ENCODE peak calls at places on chromosomes 12 and 14, in five cellular contexts. K, O, Y, L and E are unnamed samples. For H3K4me1, the result is how much of the 10 kb centered on the place peaks cover.

GRCh38 chr14:105204206-105204930 is 23.3 kb upstream of the NUDT14 start:
- DNase-seq in K (no peak), O (peak), Y (no peak), L (peak), E (no peak)

GRCh38 chr12:96255077-96255476 is 60.9 kb downstream of the ELK3 start:
- DNase-seq in K (peak), O (peak), Y (peak), L (peak), E (no peak)

GRCh38 chr12:48786591-48787544 is 2.0 kb downstream of the ADCY6 start:
- DNase-seq in K (no peak), O (peak), Y (peak), L (no peak), E (no peak)

GRCh38 chr12:12925383-12925782 is 26.6 kb downstream of the GPRC5D start:
- DNase-seq in K (no peak), O (no peak), Y (peak), L (no peak), E (no peak)

GRCh38 chr14:34063470-34064164 is 112.7 kb upstream of the EGLN3 start:
- DNase-seq in K (no peak), O (no peak), Y (no peak), L (no peak), E (no peak)

GRCh38 chr12:10098762-10099161 is at the start of gene CLEC1A:
- DNase-seq in K (no peak), O (peak), Y (no peak), L (no peak), E (no peak)

GRCh38 chr14:65373671-65374039 is 38.9 kb upstream of the FUT8 start:
- DNase-seq in K (no peak), O (no peak), Y (no peak), L (no peak), E (no peak)

GRCh38 chr14:100011568-100012325 is 53.5 kb upstream of the EVL start:
- DNase-seq in K (no peak), O (no peak), Y (no peak), L (no peak), E (no peak)

DNA sequence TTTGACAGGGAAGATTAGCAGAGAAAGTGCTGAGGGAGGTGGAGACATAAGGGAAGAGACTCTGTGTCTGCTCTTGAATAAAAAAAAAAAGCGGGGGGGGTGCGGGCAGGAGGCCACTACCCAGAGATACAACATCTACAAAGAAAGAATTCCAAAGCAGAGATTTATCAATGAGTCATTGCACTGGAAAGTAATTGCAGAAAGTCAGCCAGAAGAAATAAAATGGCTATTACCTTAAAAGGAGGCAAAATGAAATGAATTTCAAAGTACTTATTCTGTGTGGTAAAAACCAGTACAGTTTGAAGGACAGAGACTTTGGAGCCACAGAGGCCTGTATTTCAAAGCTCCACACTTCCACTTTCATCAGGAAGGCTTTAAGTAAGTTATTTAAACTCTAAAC is 267.1 kb upstream of the PRKD1 start:
- DNase-seq in K (peak), O (no peak), Y (peak), L (no peak), E (no peak)
- H3K4me1 ChIP-seq in K (under half), O (under half), Y (under half), L (under half), E (under half)

DNA sequence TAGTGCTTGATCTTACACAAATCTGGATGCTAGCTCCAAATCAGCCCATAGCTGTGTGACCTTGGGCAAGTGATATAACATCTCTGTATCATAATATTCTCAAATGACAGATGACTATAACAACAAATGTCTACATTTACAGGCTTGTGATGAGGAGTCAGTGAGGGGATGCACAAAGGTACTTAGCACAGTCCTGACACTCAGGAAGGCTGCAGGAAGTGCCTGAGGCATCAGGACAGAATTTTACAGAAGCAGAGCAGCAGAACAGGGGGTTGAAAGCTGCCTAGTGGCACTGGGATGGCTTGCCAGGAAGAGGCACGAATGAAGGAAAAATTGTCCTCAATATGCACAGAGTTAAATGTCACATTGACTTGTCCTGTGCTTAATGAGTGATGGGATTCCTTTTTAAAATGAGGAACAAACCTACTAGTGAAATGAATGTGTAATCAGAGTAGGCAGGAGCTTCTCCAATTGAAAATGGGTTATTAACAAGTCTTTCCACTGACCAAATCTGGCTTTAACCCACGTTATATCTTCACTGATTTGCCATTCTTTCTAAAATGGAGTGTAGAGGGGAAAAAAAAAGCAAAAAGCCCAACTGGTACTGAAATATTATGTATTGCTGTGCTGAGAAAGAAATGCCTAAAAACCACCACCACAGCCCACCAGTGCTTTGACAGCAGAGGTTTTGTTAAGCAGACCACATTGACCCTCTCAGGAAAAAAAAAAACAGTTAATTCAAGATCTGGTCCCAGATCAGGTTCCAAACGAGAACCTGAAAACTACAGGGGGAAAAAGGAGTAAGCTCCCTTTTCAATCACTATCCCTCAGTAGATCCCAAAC is 11.6 kb downstream of the BTG1 start:
- DNase-seq in K (no peak), O (no peak), Y (no peak), L (no peak), E (no peak)
- H3K4me1 ChIP-seq in K (under half), O (under half), Y (half or more), L (half or more), E (half or more)

DNA sequence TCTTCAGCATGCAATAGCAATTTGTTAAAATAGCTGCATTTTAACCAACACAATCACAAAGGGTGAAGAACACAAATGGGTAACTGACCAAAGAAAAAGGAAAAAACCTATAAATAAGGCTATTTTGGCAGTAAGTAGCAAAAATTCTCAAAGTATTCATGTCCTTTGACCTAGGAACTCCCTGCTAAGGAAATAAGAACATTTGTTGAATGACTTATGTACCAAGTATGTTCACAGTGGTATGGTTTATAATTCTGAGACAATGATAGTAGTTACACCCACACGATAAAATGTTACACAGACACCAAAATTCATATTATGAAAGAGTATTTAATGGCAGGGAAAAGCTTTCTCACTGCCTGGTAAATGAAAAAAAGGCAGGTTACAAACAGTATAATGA is 16.9 kb downstream of the CCDC88C start:
- DNase-seq in K (peak), O (no peak), Y (peak), L (no peak), E (no peak)
- H3K4me1 ChIP-seq in K (under half), O (under half), Y (under half), L (half or more), E (half or more)

DNA sequence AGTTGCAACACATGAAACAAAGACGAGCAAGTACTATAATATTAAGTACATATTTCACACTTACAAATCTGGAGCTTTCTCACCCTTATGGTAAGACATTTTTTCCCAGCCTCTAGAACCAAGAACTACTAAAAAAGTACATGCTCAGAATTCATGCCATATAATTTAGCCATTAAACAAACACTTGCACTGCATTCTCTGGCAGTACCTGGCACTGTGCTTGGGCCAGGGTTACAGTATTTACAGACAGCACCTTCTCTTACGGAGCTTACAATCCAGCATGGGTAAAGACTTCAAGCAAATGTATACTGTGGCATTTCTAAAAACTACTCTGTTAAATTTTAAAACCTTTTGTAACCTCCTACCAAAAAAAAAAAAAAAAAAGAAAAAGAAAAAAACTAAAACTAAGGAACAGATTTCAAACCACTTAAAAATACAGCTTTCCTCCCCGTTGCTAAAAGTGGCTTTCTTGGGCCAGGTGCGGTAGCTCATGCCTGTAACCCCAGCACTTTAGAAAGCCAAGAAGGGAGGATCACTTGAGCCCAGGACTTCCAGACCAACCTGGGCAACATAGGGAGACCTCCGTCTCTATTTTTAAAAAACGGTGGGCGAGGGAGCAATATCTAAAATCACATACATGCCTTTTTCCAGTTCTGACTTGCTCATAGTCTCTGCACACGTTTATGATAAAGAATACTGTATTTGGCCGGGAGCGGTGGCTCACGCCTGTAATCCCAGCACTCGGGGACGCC is 944 bp downstream of the GNPTAB start:
- DNase-seq in K (no peak), O (no peak), Y (no peak), L (no peak), E (no peak)
- H3K4me1 ChIP-seq in K (under half), O (under half), Y (under half), L (half or more), E (under half)

DNA sequence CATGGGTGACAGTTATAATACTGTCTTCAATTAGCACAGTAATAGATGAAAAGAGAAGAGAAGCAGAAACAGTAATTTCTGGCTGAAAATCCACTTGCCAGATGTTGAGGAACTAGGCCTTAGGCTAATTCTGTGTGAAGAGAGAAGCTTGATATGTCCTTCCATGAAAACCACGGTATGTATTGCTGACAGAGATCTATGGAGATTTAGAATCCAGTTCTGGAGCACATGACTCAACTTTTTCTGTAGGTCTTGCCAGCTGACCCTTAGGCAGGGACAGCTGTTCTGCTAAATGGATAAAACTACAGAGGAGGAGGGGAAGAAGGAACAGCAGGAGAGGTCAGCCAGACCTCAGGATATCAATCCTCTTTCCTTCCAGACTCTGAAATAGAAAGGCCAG is 211.5 kb downstream of the PRKD1 start:
- DNase-seq in K (peak), O (no peak), Y (peak), L (no peak), E (no peak)
- H3K4me1 ChIP-seq in K (under half), O (under half), Y (under half), L (under half), E (under half)

DNA sequence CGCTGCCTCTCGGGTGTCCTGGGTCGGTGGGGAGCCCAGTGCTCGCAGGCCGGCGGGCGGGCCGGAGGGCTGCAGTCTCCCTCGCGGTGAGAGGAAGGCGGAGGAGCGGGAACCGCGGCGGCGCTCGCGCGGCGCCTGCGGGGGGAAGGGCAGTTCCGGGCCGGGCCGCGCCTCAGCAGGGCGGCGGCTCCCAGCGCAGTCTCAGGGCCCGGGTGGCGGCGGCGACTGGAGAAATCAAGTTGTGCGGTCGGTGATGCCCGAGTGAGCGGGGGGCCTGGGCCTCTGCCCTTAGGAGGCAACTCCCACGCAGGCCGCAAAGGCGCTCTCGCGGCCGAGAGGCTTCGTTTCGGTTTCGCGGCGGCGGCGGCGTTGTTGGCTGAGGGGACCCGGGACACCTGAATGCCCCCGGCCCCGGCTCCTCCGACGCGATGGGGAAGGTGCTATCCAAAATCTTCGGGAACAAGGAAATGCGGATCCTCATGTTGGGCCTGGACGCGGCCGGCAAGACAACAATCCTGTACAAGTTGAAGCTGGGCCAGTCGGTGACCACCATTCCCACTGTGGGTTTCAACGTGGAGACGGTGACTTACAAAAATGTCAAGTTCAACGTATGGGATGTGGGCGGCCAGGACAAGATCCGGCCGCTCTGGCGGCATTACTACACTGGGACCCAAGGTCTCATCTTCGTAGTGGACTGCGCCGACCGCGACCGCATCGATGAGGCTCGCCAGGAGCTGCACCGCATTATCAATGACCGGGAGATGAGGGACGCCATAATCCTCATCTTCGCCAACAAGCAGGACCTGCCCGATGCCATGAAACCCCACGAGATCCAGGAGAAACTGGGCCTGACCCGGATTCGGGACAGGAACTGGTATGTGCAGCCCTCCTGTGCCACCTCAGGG is 679 bp downstream of the ARF6 start:
- DNase-seq in K (no peak), O (peak), Y (peak), L (peak), E (peak)
- H3K4me1 ChIP-seq in K (under half), O (under half), Y (under half), L (half or more), E (half or more)

DNA sequence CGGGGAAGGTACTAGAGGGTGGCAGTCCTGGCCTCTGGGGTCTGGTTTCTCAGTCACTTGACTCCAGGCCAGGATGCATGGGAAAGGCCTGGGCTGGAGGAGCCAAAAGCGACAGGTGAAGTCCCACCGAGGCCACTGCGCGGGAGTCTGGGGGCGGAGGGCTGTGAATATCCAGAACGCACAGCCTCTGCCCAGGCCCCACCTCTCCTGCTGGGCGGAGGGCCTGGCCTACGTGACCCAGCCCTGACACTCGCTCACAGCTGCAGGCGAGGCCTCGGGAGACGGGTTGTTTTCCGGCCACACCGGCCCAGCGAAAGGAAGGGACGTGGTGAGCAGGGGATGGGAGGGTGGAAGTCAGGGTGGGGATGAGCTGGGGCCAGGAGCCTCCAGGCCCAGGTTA is 91.2 kb downstream of the RFLNA start:
- DNase-seq in K (peak), O (peak), Y (peak), L (no peak), E (no peak)
- H3K4me1 ChIP-seq in K (half or more), O (under half), Y (under half), L (half or more), E (under half)